ENCODE peak calls at places on chromosome 21, in six cellular contexts. H, R, A, K, Q and Z are unnamed samples.

GRCh38 chr21:34807881-34808568 is 139.2 kb downstream of the CLIC6 start:
- DNase-seq in A (peak; percentile 99), H (peak; percentile 94), K (no peak), R (no peak), Q (no peak), Z (peak; percentile 94)

GRCh38 chr21:46483300-46484295 is 24.9 kb downstream of the DIP2A start:
- DNase-seq in K (no peak), H (no peak), R (no peak), Q (no peak), A (no peak), Z (no peak)

GRCh38 chr21:40047211-40047610 is 180.0 kb downstream of the PCP4 start:
- DNase-seq in A (no peak), K (no peak), Q (no peak), H (no peak), R (no peak), Z (no peak)

GRCh38 chr21:34771512-34772028 is 102.8 kb downstream of the CLIC6 start:
- DNase-seq in H (peak; percentile 81), R (no peak), K (peak; percentile 58), Q (no peak), A (peak; percentile 41), Z (peak; percentile 83)

GRCh38 chr21:29914326-29914725 is 25.5 kb downstream of the GRIK1 start:
- DNase-seq in R (no peak), K (no peak), Q (no peak), A (no peak), H (no peak), Z (no peak)

GRCh38 chr21:14057313-14057712 is 153.4 kb downstream of the LIPI start:
- DNase-seq in K (no peak), A (no peak), R (no peak), H (no peak), Q (no peak), Z (no peak)

GRCh38 chr21:21084179-21084578 is 86.0 kb downstream of the NCAM2 start:
- DNase-seq in K (no peak), R (no peak), Q (no peak), A (peak; percentile 53), H (peak; percentile 38), Z (peak; percentile 33)

GRCh38 chr21:35882791-35883240 is 177.5 kb downstream of the SETD4 start:
- DNase-seq in Q (no peak), H (peak; percentile 33), K (no peak), R (no peak), A (no peak), Z (no peak)

GRCh38 chr21:18142639-18143038 is 102.0 kb upstream of the CHODL start:
- DNase-seq in H (no peak), R (no peak), Q (no peak), A (no peak), K (no peak), Z (no peak)

GRCh38 chr21:34181418-34181817 is 108.0 kb downstream of the MRPS6 start:
- DNase-seq in H (no peak), K (no peak), R (no peak), A (no peak), Q (no peak), Z (no peak)

GRCh38 chr21:34344584-34344983 is 19.2 kb upstream of the KCNE2 start:
- DNase-seq in R (no peak), H (peak; percentile 49), Q (no peak), A (peak; percentile 38), K (no peak), Z (no peak)

GRCh38 chr21:36103434-36103833 is 31.4 kb upstream of the CBR3 start:
- DNase-seq in K (peak; percentile 41), A (no peak), R (no peak), Q (no peak), H (no peak), Z (peak; percentile 44)

GRCh38 chr21:17467829-17468228 is 45.0 kb upstream of the CXADR start:
- DNase-seq in H (peak; percentile 56), Q (no peak), A (no peak), R (no peak), K (peak; percentile 64), Z (no peak)

GRCh38 chr21:33395866-33396265 is 7.3 kb upstream of the IFNGR2 start:
- DNase-seq in R (no peak), A (peak; percentile 25), Q (no peak), H (peak; percentile 59), K (no peak), Z (no peak)

GRCh38 chr21:32599146-32599925 is 12.8 kb downstream of the CFAP298 start:
- DNase-seq in Q (no peak), H (no peak), A (no peak), K (no peak), R (no peak), Z (no peak)

GRCh38 chr21:25809013-25809412 is 74.2 kb downstream of the GABPA start:
- DNase-seq in K (no peak), A (no peak), Q (no peak), R (no peak), H (peak; percentile 19), Z (no peak)

DNA sequence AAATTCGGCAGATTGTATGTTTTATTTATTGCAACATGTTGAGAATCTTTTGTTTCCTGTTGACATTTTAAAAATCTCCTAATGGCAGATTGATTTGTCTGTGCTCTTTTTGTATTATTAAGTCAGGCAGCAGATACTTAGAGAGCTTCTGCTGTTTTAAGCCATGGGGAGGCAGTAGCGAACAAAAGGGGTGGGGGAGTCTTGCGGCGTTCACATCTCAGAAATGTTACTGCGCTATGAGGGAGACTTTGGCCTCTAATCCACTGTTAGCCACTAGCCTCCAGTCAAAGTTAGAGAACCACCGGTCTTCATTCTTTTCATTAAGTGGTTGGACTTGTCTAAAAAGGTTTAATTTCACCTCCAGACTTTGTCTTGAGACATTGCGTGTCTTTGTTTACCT is 93.6 kb downstream of the DYRK1A start:
- DNase-seq in Q (peak; percentile 62), H (no peak), A (no peak), K (peak; percentile 85), R (peak; percentile 41), Z (peak; percentile 26)
- H3K9ac ChIP-seq in Q (no peak overlapping the region), H (no peak overlapping the region), A (peak overlapping the region; percentile 58), K (peak overlapping the region; percentile 9), R (no peak overlapping the region), Z (no peak overlapping the region)

GRCh38 chr21:26845066-26845749 is at the start of gene ADAMTS1:
- DNase-seq in K (peak; percentile 97), H (peak; percentile 92), A (peak; percentile 95), R (peak; percentile 88), Q (peak; percentile 91), Z (peak; percentile 92)
- H2BK120ac ChIP-seq in K (peak within 1 kb of the TSS; percentile 80), H (peak within 1 kb of the TSS; percentile 89), A (peak within 1 kb of the TSS; percentile 24), R (no peak within 1 kb of the TSS), Q (no peak within 1 kb of the TSS), Z (peak within 1 kb of the TSS; percentile 89)

GRCh38 chr21:42654913-42655796 is 1.7 kb downstream of the PDE9A start:
- DNase-seq in H (no peak), Q (no peak), R (no peak), K (no peak), A (peak; percentile 16), Z (no peak)
- H3K9ac ChIP-seq in H (no peak overlapping the region), Q (no peak overlapping the region), R (peak overlapping the region; percentile 79), K (peak overlapping the region; percentile 87), A (no peak overlapping the region), Z (no peak overlapping the region)

GRCh38 chr21:15343066-15343465 is 278.3 kb upstream of the NRIP1 start:
- DNase-seq in A (no peak), Q (no peak), R (no peak), K (no peak), H (no peak), Z (no peak)
- H2BK120ac ChIP-seq in A (no peak overlapping the region), Q (no peak overlapping the region), R (no peak overlapping the region), K (no peak overlapping the region), H (no peak overlapping the region), Z (no peak overlapping the region)

DNA sequence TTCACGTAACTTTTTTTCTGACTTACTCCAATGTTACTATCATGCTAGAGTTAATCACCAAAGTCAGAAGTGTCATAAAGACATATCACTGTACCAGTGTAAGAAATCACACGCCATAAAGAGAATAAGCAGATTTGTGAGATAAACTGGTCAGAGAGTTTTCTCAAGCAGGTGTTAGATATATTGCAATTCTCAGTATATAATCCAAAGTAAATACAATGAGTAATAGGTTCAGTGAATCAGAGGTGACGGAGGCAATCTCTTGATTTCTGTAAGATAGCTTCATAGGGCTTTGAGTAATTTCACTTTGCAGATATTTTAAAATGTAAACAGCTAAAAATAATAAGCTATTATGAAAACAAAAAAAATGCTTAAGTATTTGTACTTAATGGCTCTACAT is 118.8 kb downstream of the USP25 start:
- DNase-seq in Q (no peak), H (peak; percentile 76), A (no peak), R (no peak), K (no peak), Z (no peak)
- H3K9ac ChIP-seq in Q (no peak overlapping the region), H (no peak overlapping the region), A (no peak overlapping the region), R (no peak overlapping the region), K (no peak overlapping the region), Z (no peak overlapping the region)

GRCh38 chr21:30979054-30979453 is 59.2 kb downstream of the KRTAP19-8 start:
- DNase-seq in R (no peak), K (no peak), H (no peak), A (no peak), Q (no peak), Z (no peak)
- H2BK120ac ChIP-seq in R (no peak overlapping the region), K (no peak overlapping the region), H (no peak overlapping the region), A (no peak overlapping the region), Q (no peak overlapping the region), Z (no peak overlapping the region)

GRCh38 chr21:37292946-37293345 is 25.8 kb upstream of the VPS26C start:
- DNase-seq in R (no peak), A (no peak), H (peak; percentile 22), Q (no peak), K (no peak), Z (no peak)

GRCh38 chr21:37300114-37300746 is 33.1 kb upstream of the VPS26C start:
- DNase-seq in A (no peak), K (no peak), R (no peak), Q (no peak), H (no peak), Z (no peak)

GRCh38 chr21:37297364-37297763 is 30.2 kb upstream of the VPS26C start:
- DNase-seq in Q (no peak), A (no peak), R (no peak), H (no peak), K (no peak), Z (no peak)

GRCh38 chr21:37292041-37292440 is 24.9 kb upstream of the VPS26C start:
- DNase-seq in Q (no peak), A (no peak), R (no peak), K (no peak), H (no peak), Z (no peak)

GRCh38 chr21:37294674-37295073 is 27.5 kb upstream of the VPS26C start:
- DNase-seq in R (no peak), A (no peak), H (no peak), K (no peak), Q (no peak), Z (no peak)
- H3K9ac ChIP-seq in R (no peak overlapping the region), A (no peak overlapping the region), H (no peak overlapping the region), K (no peak overlapping the region), Q (no peak overlapping the region), Z (no peak overlapping the region)

DNA sequence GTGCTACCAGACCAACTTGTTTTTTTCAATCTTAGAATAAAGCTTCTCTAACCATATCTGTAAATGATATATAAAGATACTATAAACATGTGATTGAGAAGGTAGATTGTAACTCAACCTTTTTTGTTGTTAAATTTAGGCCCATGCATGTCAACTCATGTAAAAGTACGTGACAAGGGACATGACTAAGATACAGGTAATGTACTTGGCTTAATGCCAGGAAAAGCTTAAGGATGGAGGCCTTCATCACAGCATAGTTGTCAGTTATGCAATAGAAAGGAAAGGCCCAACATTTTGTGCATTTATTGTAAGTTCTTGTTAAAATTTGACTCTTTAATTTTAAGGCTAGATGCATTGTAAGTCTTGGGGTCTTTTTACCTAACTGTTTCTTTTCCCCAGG is 305.1 kb downstream of the LTN1 start:
- DNase-seq in Q (no peak), A (no peak), H (no peak), R (no peak), K (no peak), Z (no peak)
- H2BK120ac ChIP-seq in Q (no peak overlapping the region), A (no peak overlapping the region), H (no peak overlapping the region), R (no peak overlapping the region), K (no peak overlapping the region), Z (no peak overlapping the region)

GRCh38 chr21:44792653-44793052 is 9.0 kb downstream of the UBE2G2 start:
- DNase-seq in Q (no peak), K (no peak), H (no peak), R (no peak), A (no peak), Z (no peak)
- H3K9ac ChIP-seq in Q (no peak overlapping the region), K (peak overlapping the region; percentile 0), H (no peak overlapping the region), R (no peak overlapping the region), A (peak overlapping the region; percentile 26), Z (no peak overlapping the region)